ENCODE peak calls at places on chromosomes 7 and 10, in nine cellular contexts. One of them, this sample, is unnamed.

GRCh38 chr10:118047363-118047719 is 600 bp upstream of the RAB11FIP2 start:
- DNase-seq in GM06990: peak; percentile 6
- DNase-seq in astrocyte: no peak
- DNase-seq in cardiac muscle cell: no peak
- DNase-seq in OCI-LY7: no peak
- DNase-seq in Panc1: no peak
- DNase-seq in GM23338: no peak
- DNase-seq in aorta: no peak
- DNase-seq in naive thymus-derived CD4-positive, alpha-beta T cell: no peak
- DNase-seq in this sample: peak; percentile 6

GRCh38 chr10:132408823-132409666 is 12.0 kb downstream of the PWWP2B start:
- DNase-seq in naive thymus-derived CD4-positive, alpha-beta T cell: no peak
- DNase-seq in astrocyte: no peak
- DNase-seq in Panc1: no peak
- DNase-seq in cardiac muscle cell: no peak
- DNase-seq in aorta: no peak
- DNase-seq in GM23338: no peak
- DNase-seq in GM06990: no peak
- DNase-seq in OCI-LY7: no peak
- DNase-seq in this sample: peak; percentile 85

GRCh38 chr10:95789928-95790327 is 34.0 kb downstream of the ENTPD1 start:
- DNase-seq in cardiac muscle cell: peak; percentile 22
- DNase-seq in astrocyte: peak; percentile 12
- DNase-seq in GM23338: no peak
- DNase-seq in GM06990: no peak
- DNase-seq in OCI-LY7: no peak
- DNase-seq in Panc1: no peak
- DNase-seq in naive thymus-derived CD4-positive, alpha-beta T cell: no peak
- DNase-seq in aorta: no peak
- DNase-seq in this sample: no peak

GRCh38 chr7:153301908-153302307 is 542.4 kb downstream of the ACTR3B start:
- DNase-seq in Panc1: no peak
- DNase-seq in GM23338: no peak
- DNase-seq in aorta: no peak
- DNase-seq in cardiac muscle cell: no peak
- DNase-seq in GM06990: no peak
- DNase-seq in OCI-LY7: no peak
- DNase-seq in naive thymus-derived CD4-positive, alpha-beta T cell: no peak
- DNase-seq in astrocyte: no peak
- DNase-seq in this sample: no peak

GRCh38 chr10:48612241-48612943 is 7.5 kb upstream of the ARHGAP22 start:
- DNase-seq in aorta: no peak
- DNase-seq in GM23338: no peak
- DNase-seq in naive thymus-derived CD4-positive, alpha-beta T cell: no peak
- DNase-seq in Panc1: no peak
- DNase-seq in OCI-LY7: no peak
- DNase-seq in astrocyte: peak; percentile 57
- DNase-seq in GM06990: no peak
- DNase-seq in cardiac muscle cell: no peak
- DNase-seq in this sample: no peak

GRCh38 chr10:86017841-86018734 is 348.5 kb downstream of the GRID1 start:
- DNase-seq in GM23338: no peak
- DNase-seq in OCI-LY7: peak; percentile 69
- DNase-seq in Panc1: no peak
- DNase-seq in cardiac muscle cell: no peak
- DNase-seq in astrocyte: no peak
- DNase-seq in aorta: no peak
- DNase-seq in GM06990: no peak
- DNase-seq in naive thymus-derived CD4-positive, alpha-beta T cell: no peak
- DNase-seq in this sample: no peak

GRCh38 chr7:27689045-27689877 is 26.6 kb upstream of the HIBADH start:
- DNase-seq in GM06990: no peak
- DNase-seq in OCI-LY7: peak; percentile 78
- DNase-seq in aorta: no peak
- DNase-seq in Panc1: no peak
- DNase-seq in naive thymus-derived CD4-positive, alpha-beta T cell: peak; percentile 8
- DNase-seq in cardiac muscle cell: peak; percentile 68
- DNase-seq in GM23338: peak; percentile 82
- DNase-seq in astrocyte: no peak
- DNase-seq in this sample: peak; percentile 81

GRCh38 chr10:128124813-128125403 is 1.3 kb downstream of the MKI67 start:
- DNase-seq in GM23338: no peak
- DNase-seq in GM06990: no peak
- DNase-seq in cardiac muscle cell: no peak
- DNase-seq in OCI-LY7: peak; percentile 22
- DNase-seq in Panc1: no peak
- DNase-seq in aorta: no peak
- DNase-seq in naive thymus-derived CD4-positive, alpha-beta T cell: no peak
- DNase-seq in astrocyte: no peak
- DNase-seq in this sample: peak; percentile 16

GRCh38 chr10:72332423-72333110 is 22.2 kb downstream of the DNAJB12 start:
- DNase-seq in GM06990: no peak
- DNase-seq in GM23338: no peak
- DNase-seq in cardiac muscle cell: no peak
- DNase-seq in OCI-LY7: peak; percentile 19
- DNase-seq in astrocyte: no peak
- DNase-seq in naive thymus-derived CD4-positive, alpha-beta T cell: no peak
- DNase-seq in aorta: no peak
- DNase-seq in Panc1: no peak
- DNase-seq in this sample: no peak

GRCh38 chr10:33279276-33279675 is 55.2 kb downstream of the NRP1 start:
- DNase-seq in aorta: no peak
- DNase-seq in cardiac muscle cell: peak; percentile 66
- DNase-seq in OCI-LY7: no peak
- DNase-seq in GM06990: no peak
- DNase-seq in GM23338: no peak
- DNase-seq in naive thymus-derived CD4-positive, alpha-beta T cell: no peak
- DNase-seq in Panc1: no peak
- DNase-seq in astrocyte: peak; percentile 63
- DNase-seq in this sample: no peak

GRCh38 chr10:23871211-23871610 is 337.7 kb upstream of the KIAA1217 start:
- DNase-seq in GM06990: no peak
- DNase-seq in GM23338: peak; percentile 4
- DNase-seq in OCI-LY7: peak; percentile 10
- DNase-seq in cardiac muscle cell: no peak
- DNase-seq in naive thymus-derived CD4-positive, alpha-beta T cell: no peak
- DNase-seq in astrocyte: no peak
- DNase-seq in aorta: no peak
- DNase-seq in Panc1: no peak
- DNase-seq in this sample: no peak

GRCh38 chr10:93746844-93747284 is 10.9 kb upstream of the LGI1 start:
- DNase-seq in cardiac muscle cell: peak; percentile 95
- DNase-seq in aorta: peak; percentile 61
- DNase-seq in OCI-LY7: peak; percentile 45
- DNase-seq in naive thymus-derived CD4-positive, alpha-beta T cell: no peak
- DNase-seq in astrocyte: peak; percentile 97
- DNase-seq in Panc1: peak; percentile 92
- DNase-seq in GM06990: no peak
- DNase-seq in GM23338: peak; percentile 84
- DNase-seq in this sample: no peak

GRCh38 chr10:48655426-48656240 is 29.0 kb upstream of the WDFY4 start:
- DNase-seq in naive thymus-derived CD4-positive, alpha-beta T cell: no peak
- DNase-seq in astrocyte: peak; percentile 44
- DNase-seq in aorta: peak; percentile 95
- DNase-seq in Panc1: peak; percentile 20
- DNase-seq in OCI-LY7: no peak
- DNase-seq in GM06990: no peak
- DNase-seq in GM23338: peak; percentile 59
- DNase-seq in cardiac muscle cell: peak; percentile 71
- DNase-seq in this sample: no peak

GRCh38 chr7:157678503-157678902 is 341.7 kb downstream of the DNAJB6 start:
- DNase-seq in naive thymus-derived CD4-positive, alpha-beta T cell: no peak
- DNase-seq in GM23338: no peak
- DNase-seq in astrocyte: no peak
- DNase-seq in GM06990: no peak
- DNase-seq in OCI-LY7: no peak
- DNase-seq in Panc1: no peak
- DNase-seq in cardiac muscle cell: no peak
- DNase-seq in aorta: no peak
- DNase-seq in this sample: peak; percentile 33

GRCh38 chr7:149690688-149691446 is 82.5 kb downstream of the ZNF467 start:
- DNase-seq in GM23338: peak; percentile 92
- DNase-seq in OCI-LY7: no peak
- DNase-seq in Panc1: peak; percentile 95
- DNase-seq in astrocyte: peak; percentile 59
- DNase-seq in GM06990: no peak
- DNase-seq in naive thymus-derived CD4-positive, alpha-beta T cell: no peak
- DNase-seq in cardiac muscle cell: peak; percentile 84
- DNase-seq in aorta: no peak
- DNase-seq in this sample: peak; percentile 73

GRCh38 chr7:50342616-50343114 is 38.1 kb downstream of the IKZF1 start:
- DNase-seq in cardiac muscle cell: peak; percentile 2
- DNase-seq in naive thymus-derived CD4-positive, alpha-beta T cell: peak; percentile 56
- DNase-seq in astrocyte: no peak
- DNase-seq in Panc1: no peak
- DNase-seq in OCI-LY7: no peak
- DNase-seq in GM06990: no peak
- DNase-seq in aorta: no peak
- DNase-seq in GM23338: peak; percentile 47
- DNase-seq in this sample: no peak

GRCh38 chr10:78520737-78521430 is 487.2 kb downstream of the RPS24 start:
- DNase-seq in GM23338: peak; percentile 57
- DNase-seq in GM06990: no peak
- DNase-seq in astrocyte: peak; percentile 54
- DNase-seq in Panc1: peak; percentile 87
- DNase-seq in OCI-LY7: peak; percentile 9
- DNase-seq in naive thymus-derived CD4-positive, alpha-beta T cell: peak; percentile 60
- DNase-seq in aorta: no peak
- DNase-seq in cardiac muscle cell: peak; percentile 53
- DNase-seq in this sample: peak; percentile 53

GRCh38 chr7:157444843-157445135 is 108.0 kb downstream of the DNAJB6 start:
- DNase-seq in cardiac muscle cell: no peak
- DNase-seq in GM06990: no peak
- DNase-seq in aorta: peak; percentile 5
- DNase-seq in OCI-LY7: no peak
- DNase-seq in astrocyte: no peak
- DNase-seq in Panc1: no peak
- DNase-seq in naive thymus-derived CD4-positive, alpha-beta T cell: no peak
- DNase-seq in GM23338: no peak
- DNase-seq in this sample: no peak

GRCh38 chr10:121378402-121378801 is 219.8 kb downstream of the FGFR2 start:
- DNase-seq in GM06990: no peak
- DNase-seq in cardiac muscle cell: no peak
- DNase-seq in OCI-LY7: no peak
- DNase-seq in astrocyte: no peak
- DNase-seq in aorta: no peak
- DNase-seq in Panc1: no peak
- DNase-seq in naive thymus-derived CD4-positive, alpha-beta T cell: no peak
- DNase-seq in GM23338: no peak
- DNase-seq in this sample: no peak

GRCh38 chr7:56206420-56206819 is 90.2 kb upstream of the NUPR2 start:
- DNase-seq in naive thymus-derived CD4-positive, alpha-beta T cell: no peak
- DNase-seq in OCI-LY7: no peak
- DNase-seq in aorta: no peak
- DNase-seq in astrocyte: no peak
- DNase-seq in GM06990: no peak
- DNase-seq in cardiac muscle cell: no peak
- DNase-seq in Panc1: no peak
- DNase-seq in GM23338: no peak
- DNase-seq in this sample: no peak
- H3K4me3 ChIP-seq in naive thymus-derived CD4-positive, alpha-beta T cell: no peak overlapping the region
- H3K4me3 ChIP-seq in OCI-LY7: no peak overlapping the region
- H3K4me3 ChIP-seq in aorta: no peak overlapping the region
- H3K4me3 ChIP-seq in astrocyte: no peak overlapping the region
- H3K4me3 ChIP-seq in GM06990: no peak overlapping the region
- H3K4me3 ChIP-seq in cardiac muscle cell: no peak overlapping the region
- H3K4me3 ChIP-seq in Panc1: no peak overlapping the region
- H3K4me3 ChIP-seq in GM23338: no peak overlapping the region
- H3K4me3 ChIP-seq in this sample: no peak overlapping the region

DNA sequence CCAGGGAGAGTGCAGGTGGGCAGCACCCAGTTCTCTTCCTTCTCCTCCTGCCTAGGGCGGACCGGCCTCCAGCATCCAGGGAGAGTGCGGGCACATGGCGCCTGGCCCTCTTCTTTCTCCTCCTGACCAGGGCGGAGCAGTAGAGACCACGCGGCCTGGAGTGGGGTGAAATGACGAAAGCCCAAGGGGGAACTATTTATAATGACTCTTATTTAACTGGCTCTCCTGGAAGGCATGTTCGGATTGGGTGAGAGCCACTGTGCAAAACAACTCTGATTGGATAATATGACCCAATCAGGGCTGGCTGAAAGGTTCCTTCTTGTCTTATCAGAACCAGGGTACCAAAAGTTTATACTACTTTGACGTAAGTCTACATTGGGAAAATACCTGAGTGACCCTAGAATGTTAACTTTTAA is 63.1 kb downstream of the ZNF37A start:
- DNase-seq in naive thymus-derived CD4-positive, alpha-beta T cell: no peak
- DNase-seq in cardiac muscle cell: no peak
- DNase-seq in aorta: no peak
- DNase-seq in astrocyte: no peak
- DNase-seq in Panc1: no peak
- DNase-seq in GM06990: no peak
- DNase-seq in GM23338: no peak
- DNase-seq in OCI-LY7: no peak
- DNase-seq in this sample: peak; percentile 2
- H3K36me3 ChIP-seq in naive thymus-derived CD4-positive, alpha-beta T cell: no peaks in the 10 kb centered on the region
- H3K36me3 ChIP-seq in cardiac muscle cell: no peaks in the 10 kb centered on the region
- H3K36me3 ChIP-seq in aorta: no peaks in the 10 kb centered on the region
- H3K36me3 ChIP-seq in astrocyte: no peaks in the 10 kb centered on the region
- H3K36me3 ChIP-seq in Panc1: no peaks in the 10 kb centered on the region
- H3K36me3 ChIP-seq in GM06990: no peaks in the 10 kb centered on the region
- H3K36me3 ChIP-seq in GM23338: no peaks in the 10 kb centered on the region
- H3K36me3 ChIP-seq in OCI-LY7: no peaks in the 10 kb centered on the region
- H3K36me3 ChIP-seq in this sample: no peaks in the 10 kb centered on the region

DNA sequence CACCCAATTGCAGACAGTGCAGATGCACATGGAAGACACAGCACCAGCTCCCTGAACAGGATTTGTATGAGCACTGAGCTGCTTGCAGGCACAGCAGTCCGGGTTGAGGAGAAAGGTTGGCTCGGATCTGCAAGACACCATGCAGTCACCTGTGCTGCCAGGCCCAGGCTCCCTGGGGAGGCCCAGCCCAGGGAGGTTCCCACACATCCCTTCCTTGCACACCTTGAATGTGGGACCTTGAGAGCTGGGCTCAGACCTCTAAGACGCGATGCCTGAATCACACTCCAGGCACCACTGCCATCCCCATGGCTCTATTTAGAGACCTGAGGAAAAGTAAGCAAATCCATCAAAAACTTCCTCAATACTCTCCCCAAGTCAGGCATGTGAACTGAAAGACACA is 397.7 kb downstream of the TCERG1L start:
- DNase-seq in GM23338: no peak
- DNase-seq in OCI-LY7: no peak
- DNase-seq in GM06990: no peak
- DNase-seq in astrocyte: no peak
- DNase-seq in Panc1: no peak
- DNase-seq in cardiac muscle cell: no peak
- DNase-seq in naive thymus-derived CD4-positive, alpha-beta T cell: no peak
- DNase-seq in aorta: no peak
- DNase-seq in this sample: no peak
- H3K4me3 ChIP-seq in GM23338: no peak overlapping the region
- H3K4me3 ChIP-seq in OCI-LY7: no peak overlapping the region
- H3K4me3 ChIP-seq in GM06990: no peak overlapping the region
- H3K4me3 ChIP-seq in astrocyte: no peak overlapping the region
- H3K4me3 ChIP-seq in Panc1: no peak overlapping the region
- H3K4me3 ChIP-seq in cardiac muscle cell: no peak overlapping the region
- H3K4me3 ChIP-seq in naive thymus-derived CD4-positive, alpha-beta T cell: no peak overlapping the region
- H3K4me3 ChIP-seq in aorta: no peak overlapping the region
- H3K4me3 ChIP-seq in this sample: no peak overlapping the region

DNA sequence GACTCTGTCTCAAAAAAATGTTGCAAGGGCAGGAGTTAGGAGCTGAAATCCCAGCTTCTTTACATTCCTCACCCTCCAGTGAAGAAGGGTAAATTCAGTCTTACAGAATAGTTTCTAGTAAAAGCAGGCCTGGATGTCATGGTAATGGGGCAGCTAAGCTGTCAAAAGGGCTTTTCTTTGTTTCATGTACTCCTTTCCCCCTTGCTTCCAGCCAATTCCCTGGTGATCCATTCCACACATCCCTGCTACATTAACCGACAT is 36.1 kb downstream of the RHEB start:
- DNase-seq in Panc1: no peak
- DNase-seq in GM23338: no peak
- DNase-seq in cardiac muscle cell: no peak
- DNase-seq in astrocyte: no peak
- DNase-seq in OCI-LY7: no peak
- DNase-seq in aorta: no peak
- DNase-seq in naive thymus-derived CD4-positive, alpha-beta T cell: no peak
- DNase-seq in GM06990: no peak
- DNase-seq in this sample: no peak
- H3K36me3 ChIP-seq in Panc1: peaks cover 39% of the 10 kb centered on the region
- H3K36me3 ChIP-seq in GM23338: peaks cover 9% of the 10 kb centered on the region
- H3K36me3 ChIP-seq in cardiac muscle cell: peaks cover 19% of the 10 kb centered on the region
- H3K36me3 ChIP-seq in astrocyte: peaks cover 28% of the 10 kb centered on the region
- H3K36me3 ChIP-seq in OCI-LY7: peaks cover 96% of the 10 kb centered on the region
- H3K36me3 ChIP-seq in aorta: peaks cover 2% of the 10 kb centered on the region
- H3K36me3 ChIP-seq in naive thymus-derived CD4-positive, alpha-beta T cell: peaks cover 3% of the 10 kb centered on the region
- H3K36me3 ChIP-seq in GM06990: peaks cover 4% of the 10 kb centered on the region
- H3K36me3 ChIP-seq in this sample: peaks cover 12% of the 10 kb centered on the region

This sample was measured in H7.